ENCODE peak calls at places on chromosomes 16 and 17, in eight cellular contexts. Z is stomach, V is spleen, S is GM23338, G is prostate gland, T is transverse colon, N is GM12892, O is Panc1. W is an unnamed sample.

GRCh38 chr16:73092236-73092781 is 44.4 kb upstream of the ZFHX3 start:
- DNase-seq in O (no peak), N (no peak), Z (no peak), G (no peak), V (no peak), S (no peak), T (no peak), W (no peak)

GRCh38 chr16:17776888-17777287 is 306.1 kb upstream of the XYLT1 start:
- DNase-seq in V (no peak), T (no peak), Z (no peak), S (no peak), N (no peak), G (no peak), O (no peak), W (no peak)

GRCh38 chr16:62034236-62035114 is 1.8 kb downstream of the CDH8 start:
- DNase-seq in S (peak), G (no peak), Z (no peak), T (no peak), O (no peak), V (no peak), N (no peak), W (no peak)

GRCh38 chr17:79563237-79564013 is 47.4 kb downstream of the RBFOX3 start:
- DNase-seq in V (peak), S (no peak), O (no peak), G (no peak), N (no peak), Z (no peak), T (no peak), W (no peak)

GRCh38 chr16:50099957-50100648 is 34.3 kb downstream of the HEATR3 start:
- DNase-seq in O (no peak), Z (no peak), N (no peak), G (peak), T (no peak), S (no peak), V (no peak), W (no peak)

GRCh38 chr16:78402797-78403196 is 303.3 kb downstream of the WWOX start:
- DNase-seq in S (no peak), O (no peak), V (no peak), Z (no peak), T (no peak), G (no peak), N (no peak), W (no peak)

GRCh38 chr17:37309051-37309450 is 66.7 kb upstream of the C17orf78 start:
- DNase-seq in T (no peak), S (no peak), O (no peak), G (no peak), Z (no peak), N (no peak), V (no peak), W (no peak)

GRCh38 chr17:19703776-19704371 is 12.5 kb downstream of the SLC47A2 start:
- DNase-seq in G (no peak), V (no peak), O (no peak), T (no peak), N (no peak), Z (peak), S (peak), W (no peak)

GRCh38 chr17:63753215-63753614 is 11.6 kb upstream of the STRADA start:
- DNase-seq in T (no peak), O (no peak), N (no peak), S (no peak), Z (no peak), G (no peak), V (no peak), W (no peak)

GRCh38 chr17:38921756-38922411 is 3.5 kb upstream of the LASP1NB start:
- DNase-seq in G (no peak), N (no peak), O (no peak), V (peak), Z (peak), S (peak), T (no peak), W (no peak)

GRCh38 chr16:9183682-9184353 is 92.4 kb downstream of the HAPSTR1 start:
- DNase-seq in S (peak), V (no peak), Z (no peak), T (no peak), G (no peak), N (no peak), O (no peak), W (no peak)

GRCh38 chr16:82715160-82715559 is 88.4 kb downstream of the CDH13 start:
- DNase-seq in O (no peak), S (no peak), G (peak), V (no peak), T (no peak), N (no peak), Z (no peak), W (no peak)

GRCh38 chr16:84895016-84895415 is 75.2 kb downstream of the CRISPLD2 start:
- DNase-seq in N (no peak), V (no peak), O (no peak), G (no peak), Z (no peak), T (no peak), S (no peak), W (no peak)

GRCh38 chr16:84892097-84892496 is 72.3 kb downstream of the CRISPLD2 start:
- DNase-seq in G (no peak), N (no peak), V (no peak), S (no peak), T (no peak), Z (no peak), O (no peak), W (no peak)

GRCh38 chr16:84893467-84893848 is 73.7 kb downstream of the CRISPLD2 start:
- DNase-seq in G (no peak), V (no peak), Z (no peak), T (no peak), N (no peak), O (no peak), S (no peak), W (no peak)

GRCh38 chr16:84891149-84891795 is 71.5 kb downstream of the CRISPLD2 start:
- DNase-seq in O (no peak), Z (no peak), N (no peak), V (no peak), S (no peak), T (no peak), G (no peak), W (no peak)

DNA sequence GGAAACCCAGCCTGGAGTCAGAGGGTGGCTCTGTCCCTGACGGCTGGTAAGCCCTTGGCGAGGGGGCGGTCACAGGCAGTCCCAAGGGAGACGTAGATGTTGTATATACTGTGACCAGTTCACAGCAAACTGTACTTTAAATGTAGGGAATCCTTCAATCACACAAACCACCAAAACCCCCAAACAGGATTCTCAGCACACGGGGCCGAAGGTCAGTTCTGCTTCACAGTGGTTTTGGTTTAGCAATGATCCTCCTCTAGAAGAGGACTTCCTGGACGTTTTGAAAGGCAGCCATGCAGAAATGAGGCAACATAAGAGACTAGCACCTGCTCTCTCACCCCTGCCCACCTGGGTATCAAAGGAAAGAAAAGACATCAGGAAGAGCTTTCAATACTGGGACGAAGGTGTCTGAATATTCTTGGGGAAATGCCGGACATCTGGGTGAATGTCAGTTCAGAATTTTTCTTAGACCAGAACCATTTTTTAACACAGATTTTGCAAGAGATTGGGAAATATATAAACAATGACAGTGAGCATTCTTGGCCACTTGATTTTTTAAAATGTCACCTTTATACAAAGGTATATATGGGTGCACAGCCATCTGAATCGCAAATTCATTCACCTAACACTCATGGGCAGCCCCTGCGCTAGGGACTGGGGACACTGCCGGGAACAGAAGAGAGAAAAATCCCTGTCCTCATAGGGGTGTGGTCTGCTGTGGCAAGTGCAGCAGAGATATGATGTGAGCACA is 74.2 kb downstream of the CRISPLD2 start:
- DNase-seq in G (no peak), Z (no peak), T (no peak), V (no peak), O (no peak), N (no peak), S (no peak), W (no peak)
- TF ChIP-seq POLR2AphosphoS5 in G (no peak), Z (no peak), T (no peak), V (no peak), O (no peak), N (no peak), S (no peak), W (no peak)

DNA sequence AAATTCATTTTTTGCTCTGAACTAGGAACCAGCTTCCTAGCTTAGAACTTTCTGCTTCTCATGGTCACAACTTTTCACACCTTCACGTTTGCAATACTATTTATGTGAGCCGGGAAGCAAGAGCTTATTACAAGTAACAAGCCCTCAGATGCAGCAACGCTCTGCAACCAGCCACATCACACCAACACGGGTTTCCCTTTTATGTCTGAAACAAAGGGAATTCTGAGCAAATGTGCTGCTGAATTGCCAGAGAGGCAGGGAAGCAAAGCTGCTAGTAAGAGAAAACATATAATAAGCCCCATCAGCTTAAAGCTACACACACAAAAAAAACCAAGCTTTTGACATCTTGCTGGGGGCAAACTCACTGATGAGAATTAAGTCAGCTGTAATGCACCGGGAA is 122.2 kb downstream of the SLC39A11 start:
- DNase-seq in N (no peak), O (no peak), T (no peak), Z (no peak), S (no peak), G (no peak), V (no peak), W (no peak)
- TF ChIP-seq POLR2AphosphoS5 in N (no peak), O (no peak), T (no peak), Z (no peak), S (no peak), G (no peak), V (no peak), W (no peak)

GRCh38 chr16:48367443-48368049 is 17.7 kb downstream of the SIAH1 start:
- DNase-seq in N (no peak), O (no peak), G (no peak), Z (no peak), T (no peak), S (no peak), V (no peak), W (no peak)

GRCh38 chr16:48365030-48365600 is 20.1 kb downstream of the SIAH1 start:
- DNase-seq in O (peak), V (no peak), Z (no peak), G (peak), T (no peak), N (no peak), S (no peak), W (no peak)

GRCh38 chr16:48369765-48370164 is 15.4 kb downstream of the SIAH1 start:
- DNase-seq in S (peak), N (no peak), Z (no peak), T (no peak), O (no peak), G (no peak), V (no peak), W (no peak)

GRCh38 chr16:48366165-48367093 is 18.8 kb downstream of the SIAH1 start:
- DNase-seq in O (peak), T (peak), Z (peak), G (peak), S (peak), V (no peak), N (no peak), W (no peak)

DNA sequence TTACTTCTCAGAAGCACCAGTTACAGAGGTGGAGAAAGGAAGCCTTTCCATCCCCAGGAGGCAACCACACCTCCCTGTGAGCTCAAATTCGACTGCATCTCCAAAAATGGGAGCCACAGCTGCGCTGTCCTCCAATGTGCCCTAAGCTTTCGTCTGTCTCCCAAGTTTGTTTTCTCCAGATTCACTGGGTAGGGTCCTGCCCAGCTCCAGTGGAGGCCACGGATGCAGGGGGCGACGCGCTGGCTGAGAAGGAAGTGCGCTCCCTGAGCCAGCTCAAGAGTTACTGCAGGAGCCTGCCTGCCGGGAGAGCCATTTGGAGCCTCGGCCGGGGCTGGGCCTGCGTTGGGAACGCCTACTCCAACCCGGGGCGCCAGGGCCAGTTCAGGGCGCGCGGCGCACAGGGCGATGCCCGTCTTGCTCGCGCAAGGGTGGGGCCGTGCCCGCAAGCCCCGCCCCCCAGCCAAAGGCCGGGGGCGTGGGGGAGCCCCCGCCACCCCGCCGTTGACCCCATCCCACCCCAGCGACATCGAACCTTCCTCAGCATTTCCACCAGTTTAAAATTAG is 19.5 kb downstream of the SIAH1 start:
- DNase-seq in N (peak), Z (peak), S (peak), G (peak), V (peak), T (peak), O (peak), W (peak)
- TF ChIP-seq POLR2AphosphoS5 in N (no peak), Z (peak), S (peak), G (peak), V (peak), T (peak), O (peak), W (no peak)

GRCh38 chr17:27318633-27319032 is 24.7 kb downstream of the WSB1 start:
- DNase-seq in O (no peak), G (no peak), N (no peak), Z (no peak), T (no peak), V (no peak), S (no peak), W (no peak)
- TF ChIP-seq POLR2AphosphoS5 in O (no peak), G (no peak), N (no peak), Z (no peak), T (no peak), V (no peak), S (no peak), W (no peak)

GRCh38 chr17:2138318-2138717 is 83.4 kb downstream of the HIC1 start:
- DNase-seq in N (no peak), O (no peak), V (no peak), S (no peak), Z (no peak), T (peak), G (no peak), W (no peak)
- TF ChIP-seq POLR2AphosphoS5 in N (no peak), O (no peak), V (no peak), S (no peak), Z (no peak), T (no peak), G (no peak), W (no peak)

GRCh38 chr17:81400154-81400938 is 5.1 kb downstream of the BAHCC1 start:
- DNase-seq in Z (peak), T (no peak), S (peak), V (no peak), N (no peak), O (no peak), G (no peak), W (no peak)
- TF ChIP-seq POLR2AphosphoS5 in Z (peak), T (no peak), S (no peak), V (peak), N (no peak), O (peak), G (no peak), W (no peak)

DNA sequence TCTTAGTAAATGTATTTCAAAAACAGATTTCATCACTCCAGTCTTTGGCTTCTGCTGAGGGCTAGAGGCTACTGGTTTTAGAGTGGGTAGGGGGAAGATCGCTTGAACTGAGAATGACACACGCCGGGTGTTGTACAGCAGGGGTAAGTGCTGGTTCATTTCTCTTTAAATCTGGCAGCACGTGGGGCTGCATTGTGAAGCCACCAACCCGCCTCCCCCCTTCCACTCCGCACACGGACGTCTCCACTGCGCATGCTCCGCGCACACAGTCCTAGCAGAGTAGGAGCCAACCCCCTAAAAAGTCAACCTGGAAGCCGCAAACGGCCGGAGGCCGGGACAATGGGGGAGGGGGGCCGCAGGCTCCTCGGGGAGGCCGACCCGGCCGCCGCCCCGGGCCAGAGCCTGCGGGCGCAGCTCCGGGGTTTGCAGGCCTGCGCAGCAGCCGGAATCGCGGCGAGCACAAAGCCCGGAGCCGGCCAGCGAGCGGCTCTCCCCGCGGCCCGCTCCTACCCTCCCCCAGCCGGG is 1.3 kb downstream of the UBE2G1 start:
- DNase-seq in O (peak), Z (peak), S (peak), T (peak), V (peak), N (peak), G (peak), W (peak)
- TF ChIP-seq POLR2AphosphoS5 in O (peak), Z (no peak), S (peak), T (peak), V (peak), N (no peak), G (peak), W (no peak)

DNA sequence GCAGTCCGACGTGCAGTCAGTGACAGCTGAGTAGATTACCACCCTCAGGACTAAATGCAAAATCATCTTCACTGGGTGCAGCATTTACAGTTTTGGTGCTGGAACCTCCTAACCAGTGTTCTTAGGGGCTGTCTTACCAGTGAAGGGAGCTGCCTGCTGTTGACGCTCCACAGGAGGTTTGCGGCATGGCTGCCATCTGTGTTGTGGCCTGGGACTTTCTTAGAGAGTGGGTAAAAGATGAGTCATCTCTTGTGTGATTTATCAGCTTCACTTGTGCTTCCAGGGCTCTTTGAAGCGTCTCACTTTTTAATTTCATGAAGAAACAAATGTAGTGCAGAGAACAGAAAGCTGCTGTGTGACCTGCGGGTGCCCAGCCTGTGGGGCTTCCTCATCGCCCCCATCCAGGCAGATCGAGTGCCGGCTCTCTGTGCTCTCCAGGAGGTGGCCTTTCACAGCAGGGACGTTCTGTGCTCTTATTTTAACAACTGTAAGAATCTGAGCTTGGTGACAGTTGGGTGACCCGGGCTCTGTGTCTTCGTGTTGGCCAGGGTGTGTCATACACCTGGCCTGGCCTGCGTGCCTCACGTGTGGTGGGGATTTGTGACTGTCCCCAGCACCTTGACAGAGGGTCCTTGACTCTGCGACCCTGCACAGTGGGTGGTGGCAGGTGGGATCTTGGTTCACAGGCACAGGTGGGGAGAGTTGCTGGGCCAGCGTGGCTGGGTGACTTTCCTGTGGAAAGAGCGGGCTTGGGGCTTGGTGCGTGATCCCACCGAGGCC is 24.3 kb upstream of the ZNF750 start:
- DNase-seq in Z (peak), S (no peak), N (peak), G (no peak), O (no peak), V (peak), T (peak), W (peak)
- TF ChIP-seq POLR2AphosphoS5 in Z (no peak), S (no peak), N (no peak), G (peak), O (no peak), V (peak), T (no peak), W (no peak)

W was measured in suprapubic skin.